ENCODE peak calls at places on chromosomes 13 and 19, in seven cellular contexts. T, R, N, V, W, A and S are unnamed samples. For H3K9me3, the result is how much of the 10 kb centered on the place peaks cover.

GRCh38 chr13:48580185-48580803 is 47.4 kb upstream of the RCBTB2 start:
- DNase-seq in W (no peak), A (no peak), T (no peak), V (peak), R (peak), N (peak), S (peak)

GRCh38 chr13:90455861-90456260 is 891.6 kb upstream of the MIR17HG start:
- DNase-seq in A (no peak), V (no peak), R (peak), T (no peak), W (no peak), N (no peak), S (no peak)

GRCh38 chr19:49554701-49555181 is 25.6 kb downstream of the NOSIP start:
- DNase-seq in R (no peak), V (peak), T (no peak), A (no peak), N (no peak), W (peak), S (no peak)

GRCh38 chr13:91358384-91358776 is 10.9 kb downstream of the MIR17HG start:
- DNase-seq in N (no peak), R (no peak), T (no peak), W (no peak), V (no peak), A (no peak), S (no peak)

GRCh38 chr19:16449330-16449961 is 22.3 kb downstream of the EPS15L1 start:
- DNase-seq in T (no peak), N (no peak), R (no peak), A (no peak), W (no peak), V (no peak), S (no peak)

GRCh38 chr13:99371956-99372355 is 64.8 kb upstream of the GPR183 start:
- DNase-seq in T (no peak), A (no peak), N (no peak), V (no peak), R (no peak), W (no peak), S (no peak)

GRCh38 chr13:67267136-67267535 is 37.0 kb upstream of the PCDH9 start:
- DNase-seq in W (no peak), T (no peak), N (no peak), R (no peak), A (no peak), V (no peak), S (no peak)

GRCh38 chr13:41613471-41613870 is 156.1 kb downstream of the RGCC start:
- DNase-seq in V (no peak), N (no peak), T (no peak), R (no peak), A (no peak), W (no peak), S (no peak)

GRCh38 chr13:75258159-75258782 is 223.7 kb downstream of the TBC1D4 start:
- DNase-seq in R (peak), T (no peak), W (no peak), N (peak), A (peak), V (no peak), S (no peak)

GRCh38 chr19:56477429-56478338 is 539 bp upstream of the ZNF667 start:
- DNase-seq in T (peak), W (peak), R (no peak), V (peak), A (no peak), N (peak), S (peak)

GRCh38 chr19:46426506-46427162 is 2.1 kb downstream of the PNMA8C start:
- DNase-seq in V (peak), T (peak), R (peak), A (no peak), N (peak), W (peak), S (peak)

GRCh38 chr13:44834404-44834803 is 154.9 kb downstream of the NUFIP1 start:
- DNase-seq in R (no peak), V (no peak), N (no peak), W (no peak), A (no peak), T (no peak), S (no peak)

GRCh38 chr19:17512574-17512939 is 1.1 kb downstream of the PGLS start:
- DNase-seq in V (no peak), N (no peak), A (no peak), W (no peak), R (no peak), T (no peak), S (no peak)

GRCh38 chr19:55083004-55083850 is 7.6 kb downstream of the EPS8L1 start:
- DNase-seq in T (no peak), N (no peak), R (no peak), V (no peak), A (peak), W (peak), S (no peak)

GRCh38 chr19:19670070-19670551 is 1.5 kb downstream of the ZNF101 start:
- DNase-seq in T (no peak), A (no peak), N (no peak), V (no peak), W (no peak), R (no peak), S (no peak)

GRCh38 chr13:47826481-47826880 is 174.6 kb downstream of the SUCLA2 start:
- DNase-seq in R (no peak), A (no peak), N (no peak), T (no peak), W (no peak), V (no peak), S (no peak)

GRCh38 chr19:3358919-3359849 is 7.2 kb upstream of the NFIC start:
- DNase-seq in R (no peak), A (no peak), V (peak), W (peak), T (no peak), N (peak), S (peak)

GRCh38 chr13:44364601-44365000 is 9.0 kb upstream of the SERP2 start:
- DNase-seq in V (no peak), T (no peak), W (no peak), A (peak), N (no peak), R (peak), S (no peak)

GRCh38 chr13:45598597-45598996 is 16.9 kb downstream of the ERICH6B start:
- DNase-seq in N (no peak), V (no peak), T (no peak), R (no peak), A (no peak), W (no peak), S (no peak)

GRCh38 chr19:34404109-34404909 is at the start of gene PDCD2L:
- DNase-seq in R (peak), N (peak), A (peak), W (peak), V (peak), T (peak), S (peak)
- H3K9me3 ChIP-seq in R (under half), N (under half), A (under half), W (under half), V (under half), T (under half), S (under half)

GRCh38 chr19:13012690-13013608 is 17.7 kb downstream of the NFIX start:
- DNase-seq in T (no peak), W (no peak), V (no peak), R (no peak), A (no peak), N (no peak), S (no peak)
- H3K27ac ChIP-seq in T (peak), W (peak), V (no peak), R (no peak), A (no peak), N (no peak), S (peak)

DNA sequence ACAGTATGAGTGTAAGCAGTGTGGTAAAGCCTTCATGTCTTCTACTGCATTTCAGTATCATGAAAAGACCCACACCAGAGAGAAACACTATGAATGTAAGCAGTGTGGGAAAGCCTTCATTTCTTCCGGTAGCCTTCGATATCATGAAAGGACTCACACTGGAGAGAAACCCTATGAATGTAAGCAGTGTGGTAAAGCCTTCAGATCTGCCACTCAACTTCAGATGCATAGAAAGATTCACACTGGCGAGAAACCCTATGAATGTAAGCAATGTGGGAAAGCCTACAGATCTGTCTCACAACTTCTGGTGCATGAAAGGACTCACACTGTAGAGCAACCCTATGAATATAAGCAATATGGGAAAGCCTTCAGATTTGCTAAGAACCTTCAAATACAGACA is 12.8 kb downstream of the ZNF844 start:
- DNase-seq in R (no peak), T (no peak), N (no peak), V (no peak), A (no peak), W (no peak), S (no peak)
- H3K9me3 ChIP-seq in R (under half), T (half or more), N (under half), V (under half), A (under half), W (half or more), S (under half)

GRCh38 chr19:51127032-51127431 is 2.3 kb downstream of the SIGLEC9 start:
- DNase-seq in W (peak), R (no peak), N (no peak), T (no peak), A (no peak), V (no peak), S (no peak)

GRCh38 chr19:51124216-51124615 is 490 bp upstream of the SIGLEC9 start:
- DNase-seq in R (no peak), T (no peak), W (peak), N (no peak), A (no peak), V (no peak), S (no peak)

GRCh38 chr19:51123381-51124186 is 1.1 kb upstream of the SIGLEC9 start:
- DNase-seq in T (no peak), V (no peak), W (peak), A (no peak), N (no peak), R (no peak), S (no peak)

GRCh38 chr19:51124729-51125128 is at the start of gene SIGLEC9:
- DNase-seq in T (no peak), N (no peak), W (peak), A (no peak), R (no peak), V (no peak), S (peak)

GRCh38 chr19:51125421-51126075 is 842 bp downstream of the SIGLEC9 start:
- DNase-seq in W (peak), R (no peak), N (no peak), A (no peak), T (no peak), V (no peak), S (no peak)
- H3K27ac ChIP-seq in W (peak), R (no peak), N (no peak), A (no peak), T (no peak), V (no peak), S (no peak)

GRCh38 chr19:37095859-37096258 is 17.6 kb downstream of the ZNF420 start:
- DNase-seq in N (no peak), V (no peak), W (no peak), A (no peak), T (no peak), R (peak), S (no peak)
- H3K9me3 ChIP-seq in N (under half), V (under half), W (half or more), A (under half), T (under half), R (half or more), S (under half)

GRCh38 chr13:109427695-109428094 is 358.7 kb downstream of the IRS2 start:
- DNase-seq in T (no peak), N (no peak), A (no peak), R (no peak), V (no peak), W (no peak), S (no peak)

GRCh38 chr13:109427148-109427547 is 359.2 kb downstream of the IRS2 start:
- DNase-seq in A (no peak), N (no peak), T (no peak), R (no peak), W (no peak), V (no peak), S (no peak)

GRCh38 chr13:109428146-109428545 is 358.2 kb downstream of the IRS2 start:
- DNase-seq in N (no peak), A (no peak), W (no peak), V (no peak), R (no peak), T (no peak), S (no peak)

GRCh38 chr13:109426690-109426990 is 359.7 kb downstream of the IRS2 start:
- DNase-seq in A (no peak), N (no peak), R (no peak), W (no peak), T (no peak), V (no peak), S (no peak)

GRCh38 chr13:109431217-109431616 is 355.2 kb downstream of the IRS2 start:
- DNase-seq in T (no peak), N (no peak), V (no peak), A (no peak), W (no peak), R (no peak), S (no peak)
- H3K27ac ChIP-seq in T (no peak), N (no peak), V (no peak), A (no peak), W (no peak), R (no peak), S (no peak)